ENCODE peak calls at places on chromosomes 2 and 18, in seven cellular contexts. H is Calu3; I is right atrium auricular region; B is endothelial cell of umbilical vein; R is brain microvascular endothelial cell; G is lower leg skin; J is CD4-positive, alpha-beta T cell. Q is an unnamed sample.

GRCh38 chr2:220663065-220663464 is 909.0 kb downstream of the EPHA4 start:
- DNase-seq in H (no peak), I (no peak), B (no peak), R (no peak), G (no peak), J (no peak), Q (no peak)

GRCh38 chr2:72998724-72999123 is 72.8 kb downstream of the SFXN5 start:
- DNase-seq in H (no peak), I (peak), B (no peak), R (no peak), G (peak), J (no peak), Q (no peak)

GRCh38 chr18:23838233-23838632 is 149.0 kb downstream of the LAMA3 start:
- DNase-seq in H (no peak), I (no peak), B (no peak), R (no peak), G (no peak), J (no peak), Q (no peak)

GRCh38 chr2:99417396-99417795 is 72.4 kb downstream of the REV1 start:
- DNase-seq in H (no peak), I (no peak), B (no peak), R (no peak), G (no peak), J (no peak), Q (no peak)

GRCh38 chr2:205212357-205212756 is 469.9 kb upstream of the NRP2 start:
- DNase-seq in H (no peak), I (no peak), B (no peak), R (no peak), G (no peak), J (no peak), Q (no peak)

GRCh38 chr2:222572264-222572721 is 83.6 kb downstream of the FARSB start:
- DNase-seq in H (peak), I (no peak), B (no peak), R (peak), G (no peak), J (no peak), Q (no peak)

GRCh38 chr2:182372661-182373060 is 54.2 kb downstream of the PDE1A start:
- DNase-seq in H (peak), I (peak), B (peak), R (peak), G (no peak), J (no peak), Q (no peak)

GRCh38 chr2:36572054-36572751 is 25.8 kb downstream of the FEZ2 start:
- DNase-seq in H (no peak), I (no peak), B (peak), R (no peak), G (no peak), J (no peak), Q (no peak)

GRCh38 chr2:17763641-17764333 is 9.8 kb downstream of the GEN1 start:
- DNase-seq in H (no peak), I (no peak), B (no peak), R (no peak), G (no peak), J (no peak), Q (no peak)

GRCh38 chr2:164458801-164459200 is 162.5 kb downstream of the GRB14 start:
- DNase-seq in H (no peak), I (no peak), B (no peak), R (no peak), G (no peak), J (no peak), Q (no peak)

GRCh38 chr2:131076707-131077106 is 16.6 kb downstream of the FAM168B start:
- DNase-seq in H (no peak), I (no peak), B (peak), R (peak), G (no peak), J (no peak), Q (no peak)

GRCh38 chr2:36415623-36416022 is 60.0 kb downstream of the CRIM1 start:
- DNase-seq in H (no peak), I (no peak), B (no peak), R (no peak), G (no peak), J (no peak), Q (no peak)

GRCh38 chr18:23114911-23115310 is 20.4 kb upstream of the CABLES1 start:
- DNase-seq in H (peak), I (no peak), B (peak), R (peak), G (no peak), J (no peak), Q (no peak)

GRCh38 chr18:24271381-24272331 is 126.0 kb downstream of the OSBPL1A start:
- DNase-seq in H (peak), I (peak), B (peak), R (peak), G (peak), J (no peak), Q (peak)

GRCh38 chr18:48412339-48412929 is 3.3 kb upstream of the ZBTB7C start:
- DNase-seq in H (peak), I (no peak), B (peak), R (no peak), G (no peak), J (no peak), Q (no peak)

GRCh38 chr2:122764019-122764418 is 1008.6 kb downstream of the TSN start:
- DNase-seq in H (no peak), I (no peak), B (no peak), R (no peak), G (no peak), J (no peak), Q (no peak)

GRCh38 chr2:163800889-163801498 is 65.2 kb upstream of the FIGN start:
- DNase-seq in H (no peak), I (no peak), B (no peak), R (peak), G (no peak), J (no peak), Q (no peak)

GRCh38 chr2:56985609-56986008 is 801.8 kb downstream of the CCDC85A start:
- DNase-seq in H (no peak), I (no peak), B (no peak), R (no peak), G (no peak), J (no peak), Q (no peak)

GRCh38 chr2:144511222-144511855 is 8.6 kb downstream of the ZEB2 start:
- DNase-seq in H (no peak), I (no peak), B (peak), R (no peak), G (no peak), J (no peak), Q (no peak)

GRCh38 chr18:74546751-74547530 is 12.6 kb downstream of the CNDP1 start:
- DNase-seq in H (peak), I (no peak), B (peak), R (no peak), G (peak), J (no peak), Q (no peak)

GRCh38 chr2:26805241-26805676 is 19.4 kb downstream of the CENPA start:
- DNase-seq in H (no peak), I (no peak), B (no peak), R (peak), G (no peak), J (no peak), Q (no peak)

GRCh38 chr2:218719457-218719856 is 8.8 kb downstream of the TTLL4 start:
- DNase-seq in H (no peak), I (no peak), B (no peak), R (no peak), G (no peak), J (no peak), Q (no peak)

GRCh38 chr18:40004246-40004645 is 1950.8 kb upstream of the PIK3C3 start:
- DNase-seq in H (no peak), I (no peak), B (no peak), R (no peak), G (no peak), J (no peak), Q (no peak)

GRCh38 chr2:216578325-216578724 is 54.9 kb upstream of the IGFBP2 start:
- DNase-seq in H (no peak), I (no peak), B (no peak), R (peak), G (no peak), J (no peak), Q (no peak)

GRCh38 chr2:74024216-74024615 is 39.5 kb downstream of the TET3 start:
- DNase-seq in H (no peak), I (no peak), B (no peak), R (no peak), G (no peak), J (no peak), Q (peak)

GRCh38 chr18:33372442-33372841 is 68.1 kb downstream of the CCDC178 start:
- DNase-seq in H (no peak), I (no peak), B (no peak), R (no peak), G (no peak), J (no peak), Q (no peak)

GRCh38 chr18:58769321-58769720 is 95.4 kb upstream of the ZNF532 start:
- DNase-seq in H (no peak), I (no peak), B (no peak), R (no peak), G (peak), J (no peak), Q (no peak)

GRCh38 chr2:127091148-127091547 is 15.8 kb downstream of the BIN1 start:
- DNase-seq in H (no peak), I (no peak), B (no peak), R (no peak), G (no peak), J (no peak), Q (no peak)

GRCh38 chr2:84817239-84817655 is 63.6 kb downstream of the TRABD2A start:
- DNase-seq in H (no peak), I (no peak), B (no peak), R (no peak), G (no peak), J (no peak), Q (no peak)

GRCh38 chr2:213306320-213306942 is 22.2 kb downstream of the SPAG16 start:
- DNase-seq in H (peak), I (no peak), B (no peak), R (peak), G (peak), J (no peak), Q (no peak)

GRCh38 chr2:50273003-50273402 is 758.9 kb downstream of the NRXN1 start:
- DNase-seq in H (no peak), I (no peak), B (no peak), R (no peak), G (no peak), J (no peak), Q (no peak)

GRCh38 chr2:1974391-1974790 is 230.1 kb upstream of the PXDN start:
- DNase-seq in H (no peak), I (no peak), B (no peak), R (peak), G (peak), J (no peak), Q (peak)

GRCh38 chr2:2681611-2682295 is 350.7 kb upstream of the MYT1L start:
- DNase-seq in H (no peak), I (no peak), B (no peak), R (no peak), G (no peak), J (no peak), Q (no peak)

GRCh38 chr2:112185131-112185530 is 46.9 kb downstream of the FBLN7 start:
- DNase-seq in H (no peak), I (no peak), B (no peak), R (no peak), G (no peak), J (no peak), Q (peak)

GRCh38 chr2:157238296-157238695 is 19.2 kb upstream of the GALNT5 start:
- DNase-seq in H (no peak), I (no peak), B (no peak), R (no peak), G (no peak), J (no peak), Q (no peak)

GRCh38 chr2:215772634-215773563 is 240.5 kb downstream of the MREG start:
- DNase-seq in H (no peak), I (no peak), B (no peak), R (no peak), G (no peak), J (no peak), Q (no peak)

GRCh38 chr2:183349046-183349445 is 224.8 kb downstream of the NUP35 start:
- DNase-seq in H (no peak), I (no peak), B (no peak), R (no peak), G (no peak), J (no peak), Q (no peak)

GRCh38 chr2:208101716-208102631 is 22.4 kb downstream of the CRYGD start:
- DNase-seq in H (peak), I (no peak), B (peak), R (peak), G (no peak), J (no peak), Q (no peak)

DNA sequence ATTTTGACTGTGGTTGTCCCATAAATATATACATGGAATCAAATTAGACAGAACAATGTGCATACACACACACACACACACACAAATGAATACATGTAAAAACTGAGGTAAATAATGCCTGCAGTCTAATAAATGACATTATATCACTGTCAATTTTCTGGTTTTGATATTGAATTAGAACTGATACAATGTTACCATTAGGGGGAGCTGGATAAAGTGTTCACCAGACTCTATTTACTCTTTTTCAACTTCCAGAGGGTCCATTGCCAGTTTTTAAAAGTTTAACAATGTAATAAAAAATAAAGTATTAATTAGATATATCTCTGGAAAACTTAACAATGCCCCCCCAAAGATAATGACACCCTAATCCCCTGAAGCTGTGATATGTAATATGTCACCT is 1666.8 kb upstream of the TMEFF2 start:
- DNase-seq in H (no peak), I (no peak), B (no peak), R (no peak), G (no peak), J (no peak), Q (no peak)
- TF ChIP-seq CTCF in H (peak), I (no peak), B (no peak), R (peak), G (no peak), J (no peak), Q (no peak)

DNA sequence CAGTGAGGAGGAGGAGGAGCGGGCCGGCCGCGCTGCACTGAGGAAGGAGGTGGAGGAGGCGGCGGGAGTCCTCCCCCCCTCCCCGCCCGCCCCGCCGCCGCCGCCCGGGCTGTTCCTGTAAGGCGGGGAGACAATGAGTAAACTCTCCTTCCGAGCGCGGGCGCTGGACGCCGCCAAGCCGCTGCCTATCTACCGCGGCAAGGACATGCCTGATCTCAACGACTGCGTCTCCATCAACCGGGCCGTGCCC is 259 bp downstream of the EPC2 start:
- DNase-seq in H (no peak), I (no peak), B (no peak), R (no peak), G (no peak), J (no peak), Q (no peak)
- TF ChIP-seq CTCF in H (no peak), I (no peak), B (no peak), R (no peak), G (no peak), J (no peak), Q (no peak)

DNA sequence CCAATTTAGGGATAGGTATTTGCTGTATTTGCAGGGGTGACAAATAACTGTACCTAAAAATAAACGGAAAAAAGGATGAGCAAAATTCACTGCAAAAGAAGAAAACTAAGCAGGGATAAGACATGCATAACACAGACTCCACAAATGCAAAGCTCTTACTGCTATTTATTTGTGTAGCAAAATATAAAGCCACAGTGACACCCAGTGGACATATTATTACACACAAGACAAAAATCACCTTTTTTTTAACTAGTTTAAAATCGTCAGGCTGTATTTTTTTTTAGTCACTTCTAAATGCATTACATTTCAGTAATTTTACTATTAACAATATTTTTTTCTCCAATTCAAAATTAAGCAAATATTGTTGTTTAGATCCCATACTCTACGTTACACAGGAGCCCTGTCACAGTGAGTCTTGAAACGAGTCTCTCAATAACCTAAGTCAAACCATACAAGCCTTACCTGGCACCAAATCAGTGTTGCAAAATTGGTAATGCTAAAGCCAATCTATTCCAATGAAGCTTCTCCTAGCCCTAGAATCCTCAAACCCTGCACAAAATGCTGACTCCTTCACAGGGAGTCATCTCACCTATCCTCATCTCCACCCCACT is 23.7 kb downstream of the METTL4 start:
- DNase-seq in H (no peak), I (no peak), B (peak), R (peak), G (no peak), J (no peak), Q (no peak)
- TF ChIP-seq CTCF in H (peak), I (peak), B (peak), R (peak), G (no peak), J (peak), Q (peak)

GRCh38 chr2:171244970-171245782 is 84.5 kb upstream of the TLK1 start:
- DNase-seq in H (peak), I (no peak), B (no peak), R (peak), G (no peak), J (no peak), Q (no peak)
- TF ChIP-seq CTCF in H (no peak), I (no peak), B (no peak), R (no peak), G (no peak), J (no peak), Q (no peak)

DNA sequence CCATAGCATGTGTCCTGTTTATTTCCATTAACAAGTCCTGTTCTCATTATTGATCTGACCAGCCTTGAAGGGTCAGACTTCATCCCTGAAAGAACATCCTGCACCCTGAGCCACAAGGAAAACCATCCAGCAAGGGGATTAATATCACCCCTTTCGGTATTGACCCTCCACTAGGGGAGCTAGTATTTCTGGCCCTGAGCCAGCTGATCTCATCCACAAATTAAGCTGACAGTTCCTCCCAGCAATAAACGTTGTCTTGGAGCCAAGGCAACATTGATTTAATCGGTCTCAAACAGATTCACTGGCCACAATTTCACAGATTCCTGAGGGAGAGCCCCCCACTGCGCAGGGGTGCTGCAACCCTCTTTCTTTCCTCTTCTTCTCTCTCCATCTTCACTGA is 353.1 kb upstream of the FANCL start:
- DNase-seq in H (peak), I (no peak), B (no peak), R (peak), G (no peak), J (no peak), Q (no peak)
- TF ChIP-seq CTCF in H (no peak), I (no peak), B (peak), R (peak), G (no peak), J (no peak), Q (no peak)

GRCh38 chr18:75958683-75959082 is 531.2 kb upstream of the SMIM21 start:
- DNase-seq in H (no peak), I (no peak), B (no peak), R (no peak), G (no peak), J (no peak), Q (no peak)
- TF ChIP-seq CTCF in H (no peak), I (no peak), B (no peak), R (no peak), G (no peak), J (no peak), Q (no peak)

DNA sequence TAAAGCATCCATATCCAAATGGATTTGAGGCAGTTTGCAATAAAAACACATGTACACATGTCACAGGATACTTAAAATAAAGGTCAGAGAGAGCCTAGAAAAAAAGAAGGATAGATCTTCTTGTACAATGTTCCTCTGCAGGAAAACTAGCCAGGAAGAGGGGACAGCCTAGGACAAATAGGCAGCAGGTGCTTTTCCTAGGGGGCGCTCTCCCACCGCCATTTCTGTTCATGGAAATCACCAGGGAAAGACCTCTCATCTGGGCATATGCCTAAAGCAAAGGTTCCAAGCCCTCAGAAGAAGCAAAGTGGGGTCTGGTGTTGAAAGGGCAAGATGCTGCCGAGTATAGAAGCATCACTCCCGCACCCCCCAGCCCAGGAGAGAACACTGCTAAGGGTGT is 799.1 kb downstream of the BCL11A start:
- DNase-seq in H (no peak), I (no peak), B (no peak), R (no peak), G (no peak), J (no peak), Q (no peak)
- TF ChIP-seq CTCF in H (no peak), I (no peak), B (no peak), R (no peak), G (no peak), J (no peak), Q (no peak)

Q was measured in osteocyte.